ENCODE peak calls at places on chromosome 9, in seven cellular contexts. Q, T, C, X, F, H and K are unnamed samples.
A peak's percentile ranks its signal among the peaks of the same experiment; 100 is the strongest.

GRCh38 chr9:104820336-104820735 is 56.4 kb downstream of the NIPSNAP3B start:
- DNase-seq in Q (no peak), T (no peak), C (peak; percentile 28), X (no peak), F (no peak), H (no peak), K (no peak)

GRCh38 chr9:32378993-32379729 is 5.3 kb upstream of the ACO1 start:
- DNase-seq in Q (peak; percentile 85), T (peak; percentile 67), C (peak; percentile 54), X (peak; percentile 69), F (no peak), H (peak; percentile 44), K (peak; percentile 32)

GRCh38 chr9:16337322-16338029 is 533.0 kb downstream of the BNC2 start:
- DNase-seq in Q (no peak), T (peak; percentile 66), C (no peak), X (no peak), F (no peak), H (no peak), K (no peak)

GRCh38 chr9:11414241-11414640 is 801.4 kb upstream of the PTPRD start:
- DNase-seq in Q (no peak), T (no peak), C (no peak), X (no peak), F (no peak), H (no peak), K (no peak)

GRCh38 chr9:121316378-121316777 is 48.4 kb downstream of the GSN start:
- DNase-seq in Q (no peak), T (no peak), C (no peak), X (no peak), F (no peak), H (no peak), K (no peak)

GRCh38 chr9:130240410-130241197 is 25.0 kb upstream of the HMCN2 start:
- DNase-seq in Q (peak; percentile 72), T (peak; percentile 53), C (peak; percentile 77), X (peak; percentile 84), F (no peak), H (peak; percentile 54), K (peak; percentile 85)

GRCh38 chr9:33843312-33843950 is 26.5 kb downstream of the UBE2R2 start:
- DNase-seq in Q (no peak), T (no peak), C (no peak), X (no peak), F (no peak), H (no peak), K (no peak)

GRCh38 chr9:23789529-23790254 is 36.3 kb downstream of the ELAVL2 start:
- DNase-seq in Q (no peak), T (no peak), C (no peak), X (no peak), F (no peak), H (no peak), K (no peak)

GRCh38 chr9:110797611-110798010 is 129.0 kb downstream of the MUSK start:
- DNase-seq in Q (no peak), T (no peak), C (no peak), X (no peak), F (no peak), H (no peak), K (peak; percentile 25)

GRCh38 chr9:72753261-72753893 is 199.5 kb downstream of the ALDH1A1 start:
- DNase-seq in Q (no peak), T (no peak), C (no peak), X (no peak), F (no peak), H (no peak), K (no peak)

GRCh38 chr9:128494743-128495124 is 9.8 kb upstream of the GLE1 start:
- DNase-seq in Q (no peak), T (no peak), C (no peak), X (no peak), F (no peak), H (no peak), K (no peak)

GRCh38 chr9:133739408-133740280 is 1.5 kb upstream of the SARDH start:
- DNase-seq in Q (peak; percentile 91), T (no peak), C (no peak), X (peak; percentile 5), F (no peak), H (no peak), K (no peak)
- TF ChIP-seq JUND in Q (no peak), T (no peak), C (no peak), X (no peak), F (no peak), H (no peak), K (no peak)

GRCh38 chr9:114278881-114279570 is 43.9 kb upstream of the ORM1 start:
- DNase-seq in Q (no peak), T (peak; percentile 88), C (no peak), X (no peak), F (no peak), H (no peak), K (no peak)
- TF ChIP-seq JUND in Q (no peak), T (peak; percentile 94), C (no peak), X (peak; percentile 63), F (no peak), H (no peak), K (no peak)

GRCh38 chr9:71746753-71747115 is 21.6 kb downstream of the CEMIP2 start:
- DNase-seq in Q (no peak), T (no peak), C (no peak), X (no peak), F (no peak), H (no peak), K (no peak)

GRCh38 chr9:71748280-71748743 is 20.0 kb downstream of the CEMIP2 start:
- DNase-seq in Q (no peak), T (no peak), C (no peak), X (no peak), F (no peak), H (no peak), K (no peak)

GRCh38 chr9:71746023-71746752 is 22.1 kb downstream of the CEMIP2 start:
- DNase-seq in Q (no peak), T (no peak), C (no peak), X (no peak), F (no peak), H (no peak), K (no peak)

GRCh38 chr9:71744754-71745521 is 23.4 kb downstream of the CEMIP2 start:
- DNase-seq in Q (no peak), T (no peak), C (peak; percentile 25), X (no peak), F (no peak), H (no peak), K (no peak)

GRCh38 chr9:71747572-71747971 is 20.7 kb downstream of the CEMIP2 start:
- DNase-seq in Q (no peak), T (no peak), C (no peak), X (no peak), F (no peak), H (no peak), K (no peak)
- TF ChIP-seq JUND in Q (no peak), T (no peak), C (no peak), X (no peak), F (no peak), H (no peak), K (no peak)

GRCh38 chr9:85202596-85202995 is 533.1 kb downstream of the NTRK2 start:
- DNase-seq in Q (no peak), T (no peak), C (no peak), X (no peak), F (no peak), H (no peak), K (no peak)
- TF ChIP-seq JUND in Q (no peak), T (no peak), C (no peak), X (no peak), F (no peak), H (no peak), K (no peak)

GRCh38 chr9:912776-913175 is 63.7 kb upstream of the DMRT3 start:
- DNase-seq in Q (no peak), T (no peak), C (no peak), X (no peak), F (no peak), H (no peak), K (no peak)

GRCh38 chr9:908806-909205 is 67.3 kb downstream of the DMRT1 start:
- DNase-seq in Q (no peak), T (no peak), C (no peak), X (no peak), F (peak; percentile 15), H (no peak), K (no peak)

DNA sequence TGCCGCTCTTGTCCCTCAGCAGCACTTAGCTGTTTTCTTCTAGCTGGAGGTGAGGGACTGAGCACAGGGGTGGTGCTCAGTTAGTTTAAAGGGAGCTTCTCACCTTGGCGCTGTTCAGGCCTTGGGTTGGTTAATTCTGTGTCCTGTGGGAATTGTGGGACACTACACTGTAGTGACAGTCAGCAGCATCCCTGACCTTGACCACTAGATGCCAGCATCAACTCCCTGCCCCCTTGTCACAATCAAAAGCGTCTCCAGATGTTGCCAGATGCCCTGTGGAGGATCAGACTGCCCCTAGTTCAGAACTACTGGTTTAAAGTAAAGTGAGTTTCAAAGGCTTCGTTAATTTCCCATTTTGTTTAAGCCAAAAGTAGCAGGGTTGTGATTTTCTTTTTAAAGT is 65.5 kb upstream of the DMRT3 start:
- DNase-seq in Q (peak; percentile 9), T (no peak), C (no peak), X (peak; percentile 14), F (peak; percentile 19), H (no peak), K (peak; percentile 32)
- TF ChIP-seq JUND in Q (no peak), T (no peak), C (no peak), X (no peak), F (no peak), H (no peak), K (no peak)

GRCh38 chr9:10062629-10063395 is 550.0 kb downstream of the PTPRD start:
- DNase-seq in Q (no peak), T (no peak), C (no peak), X (no peak), F (no peak), H (no peak), K (no peak)
- TF ChIP-seq JUND in Q (no peak), T (no peak), C (no peak), X (peak; percentile 7), F (no peak), H (no peak), K (no peak)

GRCh38 chr9:137255448-137256114 is 454 bp downstream of the NELFB start:
- DNase-seq in Q (peak; percentile 46), T (no peak), C (no peak), X (no peak), F (no peak), H (no peak), K (no peak)
- TF ChIP-seq JUND in Q (no peak), T (no peak), C (no peak), X (no peak), F (no peak), H (no peak), K (no peak)